ENCODE peak calls at places on chromosomes 13 and 19, in seven cellular contexts. L, X, D, N, A, Y and K are unnamed samples.

GRCh38 chr19:15093001-15093400 is 11.0 kb downstream of the OR1I1 start:
- DNase-seq in D (no peak), L (no peak), N (no peak), A (no peak), Y (no peak), X (no peak), K (no peak)

GRCh38 chr19:47658431-47659383 is 49.8 kb downstream of the BICRA start:
- DNase-seq in D (no peak), L (no peak), N (no peak), X (no peak), Y (no peak), A (no peak), K (no peak)

GRCh38 chr13:40077396-40078027 is 422.1 kb downstream of the COG6 start:
- DNase-seq in N (no peak), A (no peak), D (no peak), X (no peak), L (no peak), Y (no peak), K (no peak)

GRCh38 chr13:64538711-64539110 is 2691.4 kb downstream of the PCDH9 start:
- DNase-seq in N (no peak), L (no peak), A (no peak), X (no peak), Y (no peak), D (no peak), K (no peak)

GRCh38 chr19:13281567-13282291 is 131.5 kb downstream of the IER2 start:
- DNase-seq in A (no peak), Y (no peak), D (no peak), X (no peak), L (no peak), N (no peak), K (no peak)

GRCh38 chr19:40601061-40601973 is at the start of gene LTBP4:
- DNase-seq in X (no peak), N (no peak), Y (no peak), A (no peak), D (no peak), L (peak), K (no peak)

GRCh38 chr13:46588019-46588418 is 35.0 kb downstream of the LRCH1 start:
- DNase-seq in Y (no peak), L (no peak), D (no peak), A (no peak), X (no peak), N (no peak), K (no peak)

GRCh38 chr19:41893899-41894298 is 10.9 kb downstream of the ARHGEF1 start:
- DNase-seq in L (no peak), Y (no peak), X (no peak), N (no peak), D (no peak), A (no peak), K (no peak)

GRCh38 chr19:54178581-54179261 is 5.8 kb upstream of the TMC4 start:
- DNase-seq in A (no peak), D (peak), X (no peak), Y (no peak), L (no peak), N (no peak), K (no peak)

GRCh38 chr13:98370806-98371553 is 193.9 kb upstream of the RNF113B start:
- DNase-seq in L (no peak), D (no peak), N (no peak), Y (no peak), X (no peak), A (no peak), K (no peak)

GRCh38 chr13:93709511-93710244 is 483.1 kb downstream of the GPC6 start:
- DNase-seq in D (no peak), A (no peak), L (no peak), Y (no peak), X (no peak), N (no peak), K (no peak)

GRCh38 chr13:80299046-80299445 is 41.9 kb downstream of the SPRY2 start:
- DNase-seq in X (no peak), D (no peak), L (no peak), A (no peak), N (no peak), Y (no peak), K (no peak)

GRCh38 chr13:39144941-39145533 is 106.8 kb downstream of the NHLRC3 start:
- DNase-seq in L (no peak), X (no peak), Y (no peak), D (no peak), A (no peak), N (no peak), K (no peak)

GRCh38 chr13:29840585-29840984 is 9.8 kb downstream of the UBL3 start:
- DNase-seq in L (no peak), Y (no peak), A (no peak), X (no peak), D (no peak), N (no peak), K (no peak)

GRCh38 chr13:85520445-85520844 is 278.8 kb downstream of the SLITRK6 start:
- DNase-seq in Y (no peak), D (no peak), L (no peak), A (no peak), N (no peak), X (no peak), K (no peak)